ENCODE peak calls at places on chromosome 20, in four cellular contexts. H, L, W and O are unnamed samples.

GRCh38 chr20:60469829-60470228 is 511.6 kb downstream of the CDH26 start:
- DNase-seq in W (peak; percentile 10), H (no peak), L (no peak), O (no peak)

GRCh38 chr20:16672299-16672698 is 57.5 kb upstream of the SNRPB2 start:
- DNase-seq in H (no peak), W (no peak), L (no peak), O (no peak)

GRCh38 chr20:5001174-5002076 is at the start of gene SLC23A2:
- DNase-seq in W (peak; percentile 53), L (no peak), H (no peak), O (peak; percentile 51)

GRCh38 chr20:49948178-49948577 is 12.0 kb downstream of the RNF114 start:
- DNase-seq in H (peak; percentile 52), W (no peak), L (no peak), O (no peak)

GRCh38 chr20:11001767-11002540 is 328.2 kb upstream of the JAG1 start:
- DNase-seq in H (peak; percentile 56), L (no peak), W (no peak), O (no peak)

GRCh38 chr20:13494019-13494418 is 144.7 kb downstream of the TASP1 start:
- DNase-seq in H (peak; percentile 52), L (no peak), W (no peak), O (no peak)

GRCh38 chr20:4038047-4038459 is 22.7 kb upstream of the RNF24 start:
- DNase-seq in W (peak; percentile 67), L (peak; percentile 75), H (peak; percentile 67), O (peak; percentile 82)

GRCh38 chr20:5056801-5057599 is 55.7 kb upstream of the SLC23A2 start:
- DNase-seq in W (peak; percentile 61), L (peak; percentile 38), H (peak; percentile 46), O (peak; percentile 77)

GRCh38 chr20:6562111-6562510 is 205.4 kb upstream of the BMP2 start:
- DNase-seq in L (no peak), W (no peak), H (peak; percentile 88), O (no peak)

GRCh38 chr20:5789827-5790226 is 39.6 kb downstream of the SHLD1 start:
- DNase-seq in W (no peak), H (no peak), L (no peak), O (no peak)

GRCh38 chr20:50642288-50642803 is 49.0 kb downstream of the RIPOR3 start:
- DNase-seq in L (no peak), H (no peak), W (peak; percentile 93), O (no peak)

GRCh38 chr20:60224914-60225313 is 266.7 kb downstream of the CDH26 start:
- DNase-seq in H (no peak), W (peak; percentile 56), L (no peak), O (peak; percentile 21)

DNA sequence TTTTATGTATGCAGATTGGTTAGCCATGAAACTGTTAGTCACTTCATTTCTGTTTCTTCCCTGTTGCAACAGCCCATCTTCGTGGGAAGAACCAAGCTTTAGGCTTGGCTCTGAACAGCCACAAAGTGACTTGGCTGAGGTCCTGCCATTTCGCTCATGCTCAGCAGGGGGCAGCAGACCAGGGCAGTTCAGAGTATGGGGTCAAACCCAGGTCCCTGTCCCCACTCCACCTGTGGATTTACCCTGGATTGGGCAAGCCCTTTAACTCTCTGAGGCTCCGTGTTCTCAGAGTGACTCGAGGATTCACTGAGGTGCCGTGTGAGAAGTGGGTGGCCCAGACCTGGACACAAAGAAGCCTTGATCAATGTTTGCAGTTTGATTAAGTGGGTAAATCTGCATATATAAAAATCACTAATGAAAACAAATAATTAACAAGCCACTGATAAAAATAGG is 19.8 kb upstream of the MAP1LC3A start:
- DNase-seq in H (peak; percentile 57), L (no peak), W (peak; percentile 64), O (peak; percentile 34)
- H3K9ac ChIP-seq in H (no peak overlapping the region), L (no peak overlapping the region), W (no peak overlapping the region), O (no peak overlapping the region)

DNA sequence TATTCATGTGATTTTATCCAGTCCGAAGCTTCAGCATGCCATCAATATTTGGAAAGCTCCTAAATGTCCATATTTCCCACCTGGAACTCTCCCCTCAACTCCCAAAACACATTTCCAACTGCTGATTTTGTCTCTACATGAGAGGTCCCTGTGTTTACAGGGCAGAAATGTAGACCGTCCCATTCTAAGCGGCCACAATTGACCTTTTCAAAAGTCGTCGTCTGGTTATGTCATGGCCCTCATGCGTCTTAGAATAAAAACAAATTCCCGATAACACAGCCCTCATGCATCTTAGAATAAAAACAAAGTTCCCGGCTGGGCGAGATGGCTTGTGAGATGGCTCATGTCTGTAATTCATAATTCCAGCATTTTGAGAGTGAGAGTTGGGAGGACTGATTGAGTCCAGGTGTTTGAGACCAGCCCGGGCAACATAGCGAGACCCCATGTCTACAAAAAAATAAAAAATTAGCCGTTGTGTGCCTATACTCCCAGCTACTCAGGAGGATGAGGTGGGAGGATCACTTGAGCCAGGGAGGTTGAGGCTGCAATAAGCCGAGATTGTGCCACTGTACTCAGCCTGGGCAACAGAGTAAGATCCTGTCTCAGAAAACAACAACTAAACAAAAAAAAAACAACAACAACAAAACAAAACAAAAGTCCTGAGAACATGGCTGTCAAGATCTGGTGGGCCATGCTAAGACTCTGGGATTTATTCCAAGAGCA is 6.4 kb upstream of the ZNF217 start:
- DNase-seq in W (no peak), L (no peak), H (no peak), O (no peak)
- H2AFZ ChIP-seq in W (no peak overlapping the region), L (no peak overlapping the region), H (no peak overlapping the region), O (no peak overlapping the region)

DNA sequence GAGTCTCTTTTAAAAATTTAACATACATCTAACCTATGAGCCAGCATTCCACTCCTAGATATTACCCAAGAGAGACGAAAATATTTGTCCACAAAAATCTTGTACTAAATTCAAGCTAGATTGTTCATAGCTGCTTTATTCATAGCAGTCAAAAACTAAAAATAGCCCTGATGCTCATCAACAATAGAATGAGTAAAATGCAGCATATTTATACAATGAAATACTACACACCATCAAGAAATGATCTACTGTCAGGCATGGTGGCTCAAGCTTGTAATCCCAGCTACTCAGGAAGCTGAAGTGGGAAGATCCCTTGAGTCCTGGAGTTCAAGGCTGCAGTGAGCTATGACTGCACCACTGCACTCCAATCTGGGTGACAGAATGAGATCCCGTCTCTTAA is 22.0 kb upstream of the SRC start:
- DNase-seq in W (no peak), H (peak; percentile 92), L (no peak), O (no peak)
- H3K9ac ChIP-seq in W (no peak overlapping the region), H (no peak overlapping the region), L (no peak overlapping the region), O (no peak overlapping the region)

GRCh38 chr20:62299666-62300236 is 3.0 kb upstream of the ADRM1 start:
- DNase-seq in L (no peak), W (peak; percentile 28), H (no peak), O (no peak)
- H2AFZ ChIP-seq in L (no peak overlapping the region), W (no peak overlapping the region), H (no peak overlapping the region), O (no peak overlapping the region)

GRCh38 chr20:8757146-8757545 is 311.7 kb upstream of the PLCB4 start:
- DNase-seq in W (no peak), H (peak; percentile 85), L (no peak), O (peak; percentile 81)

GRCh38 chr20:8756410-8756809 is 312.5 kb upstream of the PLCB4 start:
- DNase-seq in W (no peak), H (peak; percentile 96), L (no peak), O (no peak)

GRCh38 chr20:8749986-8750385 is 318.9 kb upstream of the PLCB4 start:
- DNase-seq in W (no peak), H (peak; percentile 86), L (no peak), O (no peak)

DNA sequence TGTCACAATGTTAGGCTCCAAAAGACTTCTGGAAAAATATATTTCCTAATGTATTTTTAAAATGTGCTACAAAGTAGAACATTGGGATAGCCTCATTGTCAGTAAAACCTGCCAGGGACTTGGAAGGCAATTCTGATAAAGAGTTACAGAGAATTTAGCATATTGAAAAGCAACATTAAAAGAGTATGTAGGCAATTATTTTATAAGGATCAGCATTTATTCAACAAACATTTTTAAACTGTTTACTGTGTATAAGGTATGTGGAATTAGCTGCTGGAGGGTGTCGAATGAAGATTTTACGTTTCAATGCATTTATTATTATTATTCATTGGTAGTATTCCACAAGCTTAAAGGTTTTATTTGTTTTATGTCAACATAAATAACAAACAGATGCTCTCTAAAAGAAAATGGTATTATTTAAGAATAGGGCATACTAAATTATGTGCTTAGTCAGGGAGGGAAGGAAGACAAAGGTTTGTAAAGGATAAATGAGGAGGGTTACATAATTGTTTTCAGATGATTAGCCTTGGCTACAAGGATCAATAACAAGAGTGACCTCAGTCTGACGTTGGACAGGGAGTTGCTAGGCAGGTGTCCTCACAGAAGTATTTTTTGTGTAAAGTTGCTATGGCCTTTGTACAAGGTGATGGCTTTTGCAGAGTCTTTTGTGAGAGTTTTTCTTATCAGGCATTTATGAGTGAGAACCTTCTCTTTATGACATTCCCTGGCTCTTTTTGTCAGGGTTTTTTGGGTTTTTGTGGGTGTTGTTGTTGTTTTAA is 313.4 kb upstream of the PLCB4 start:
- DNase-seq in W (no peak), L (no peak), H (no peak), O (no peak)
- H3K9ac ChIP-seq in W (no peak overlapping the region), L (no peak overlapping the region), H (no peak overlapping the region), O (no peak overlapping the region)

GRCh38 chr20:17782768-17783167 is 83.0 kb downstream of the BANF2 start:
- DNase-seq in H (no peak), W (no peak), L (no peak), O (peak; percentile 80)
- H2AFZ ChIP-seq in H (peak overlapping the region; percentile 14), W (no peak overlapping the region), L (peak overlapping the region; percentile 44), O (peak overlapping the region; percentile 39)